ENCODE peak calls at places on chromosomes 13 and 19, in five cellular contexts. O, Y, U, F and S are unnamed samples.

GRCh38 chr19:49936549-49936948 is 7.2 kb upstream of the NUP62 start:
- DNase-seq in O (no peak), Y (no peak), U (no peak), F (no peak), S (no peak)

GRCh38 chr13:48429886-48430285 is 17.0 kb upstream of the LPAR6 start:
- DNase-seq in O (no peak), Y (no peak), U (no peak), F (no peak), S (no peak)

GRCh38 chr19:27974082-27974513 is 1238.9 kb downstream of the UQCRFS1 start:
- DNase-seq in O (peak), Y (no peak), U (no peak), F (peak), S (peak)

GRCh38 chr13:28161370-28161769 is 23.0 kb downstream of the PAN3 start:
- DNase-seq in O (no peak), Y (no peak), U (no peak), F (peak), S (peak)

GRCh38 chr13:91185294-91185863 is 162.1 kb upstream of the MIR17HG start:
- DNase-seq in O (no peak), Y (no peak), U (no peak), F (no peak), S (no peak)

GRCh38 chr19:17673937-17674799 is 14.0 kb downstream of the UNC13A start:
- DNase-seq in O (no peak), Y (no peak), U (no peak), F (no peak), S (no peak)

GRCh38 chr19:1923319-1923718 is 17.7 kb upstream of the CSNK1G2 start:
- DNase-seq in O (no peak), Y (no peak), U (no peak), F (no peak), S (no peak)

GRCh38 chr13:98103531-98103930 is 39.4 kb upstream of the FARP1 start:
- DNase-seq in O (no peak), Y (no peak), U (no peak), F (no peak), S (no peak)

GRCh38 chr13:29845440-29846056 is 4.9 kb downstream of the UBL3 start:
- DNase-seq in O (no peak), Y (no peak), U (no peak), F (no peak), S (no peak)

DNA sequence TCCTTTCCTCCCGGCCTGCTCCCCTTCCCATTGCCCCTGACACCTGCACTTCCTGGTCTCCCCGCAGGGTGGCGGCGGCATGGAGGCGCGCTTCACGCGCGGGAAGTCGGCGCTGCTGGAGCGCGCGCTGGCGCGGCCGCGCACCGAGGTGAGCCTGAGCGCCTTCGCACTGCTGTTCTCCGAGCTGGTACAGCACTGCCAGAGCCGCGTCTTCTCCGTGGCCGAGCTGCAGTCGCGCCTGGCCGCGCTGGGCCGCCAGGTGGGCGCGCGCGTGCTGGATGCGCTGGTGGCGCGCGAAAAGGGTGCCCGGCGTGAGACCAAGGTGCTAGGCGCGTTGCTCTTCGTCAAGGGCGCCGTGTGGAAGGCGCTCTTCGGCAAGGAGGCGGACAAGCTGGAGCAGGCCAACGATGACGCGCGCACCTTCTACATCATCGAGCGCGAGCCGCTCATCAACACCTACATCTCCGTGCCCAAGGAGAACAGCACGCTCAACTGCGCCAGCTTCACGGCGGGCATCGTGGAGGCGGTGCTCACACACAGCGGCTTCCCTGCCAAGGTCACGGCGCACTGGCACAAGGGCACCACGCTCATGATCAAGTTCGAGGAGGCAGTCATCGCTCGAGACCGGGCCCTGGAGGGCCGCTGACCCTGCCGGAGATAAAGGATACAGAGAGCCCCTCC is 1.7 kb downstream of the TRAPPC5 start:
- DNase-seq in O (no peak), Y (no peak), U (no peak), F (no peak), S (no peak)
- H3K27ac ChIP-seq in O (peak), Y (peak), U (no peak), F (no peak), S (no peak)

GRCh38 chr19:16254851-16255408 is 57.2 kb downstream of the AP1M1 start:
- DNase-seq in O (no peak), Y (no peak), U (no peak), F (no peak), S (no peak)

GRCh38 chr19:16248380-16249023 is 50.8 kb downstream of the AP1M1 start:
- DNase-seq in O (no peak), Y (no peak), U (peak), F (no peak), S (no peak)

GRCh38 chr19:16249826-16250434 is 52.2 kb downstream of the AP1M1 start:
- DNase-seq in O (no peak), Y (no peak), U (peak), F (no peak), S (no peak)

GRCh38 chr19:16257509-16258002 is 59.8 kb downstream of the AP1M1 start:
- DNase-seq in O (no peak), Y (no peak), U (peak), F (no peak), S (no peak)

DNA sequence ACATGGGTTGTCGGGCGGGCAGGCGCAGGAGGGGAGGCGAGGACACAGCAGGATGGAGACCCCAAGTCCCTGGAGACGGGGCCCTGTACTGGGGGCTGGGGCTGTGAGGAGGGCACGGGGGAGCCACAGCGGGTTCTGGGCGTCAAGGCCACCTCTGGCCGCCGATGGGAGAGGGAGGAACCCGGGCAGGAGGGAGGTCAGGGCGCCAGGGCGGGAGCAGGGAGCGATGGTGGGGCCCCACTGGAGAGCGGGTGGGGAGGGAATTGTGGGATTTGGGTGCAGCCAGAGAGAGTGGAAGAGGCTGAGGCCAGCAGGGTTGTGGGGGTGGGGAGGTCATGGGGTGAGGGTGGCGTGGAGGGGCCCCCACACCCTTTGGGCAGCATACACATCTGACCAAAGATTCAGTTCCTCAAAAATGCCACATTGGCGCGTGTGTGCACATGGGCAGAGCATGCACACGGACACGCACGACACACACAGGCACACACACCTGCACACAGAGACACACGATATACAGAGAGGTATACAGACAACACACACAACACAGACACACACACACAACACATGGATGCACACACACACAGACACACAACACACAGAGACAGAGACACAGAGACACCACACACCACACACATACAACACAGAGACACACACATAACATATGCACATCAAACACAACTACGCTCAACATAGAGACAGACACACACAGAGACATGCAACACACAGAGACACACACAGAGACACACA is 54.9 kb downstream of the AP1M1 start:
- DNase-seq in O (no peak), Y (no peak), U (peak), F (peak), S (no peak)
- H3K27ac ChIP-seq in O (no peak), Y (no peak), U (no peak), F (no peak), S (no peak)

GRCh38 chr19:7982651-7983099 is 22.8 kb downstream of the ELAVL1 start:
- DNase-seq in O (no peak), Y (no peak), U (peak), F (no peak), S (no peak)
- H3K27ac ChIP-seq in O (no peak), Y (peak), U (peak), F (no peak), S (no peak)

GRCh38 chr13:33353210-33353609 is 67.7 kb upstream of the STARD13 start:
- DNase-seq in O (no peak), Y (no peak), U (peak), F (peak), S (no peak)

GRCh38 chr13:33351324-33351723 is 65.8 kb upstream of the STARD13 start:
- DNase-seq in O (no peak), Y (no peak), U (no peak), F (peak), S (no peak)

GRCh38 chr13:33352023-33352422 is 66.5 kb upstream of the STARD13 start:
- DNase-seq in O (no peak), Y (no peak), U (no peak), F (no peak), S (peak)

GRCh38 chr13:33353646-33354045 is 68.1 kb upstream of the STARD13 start:
- DNase-seq in O (no peak), Y (no peak), U (no peak), F (no peak), S (no peak)

DNA sequence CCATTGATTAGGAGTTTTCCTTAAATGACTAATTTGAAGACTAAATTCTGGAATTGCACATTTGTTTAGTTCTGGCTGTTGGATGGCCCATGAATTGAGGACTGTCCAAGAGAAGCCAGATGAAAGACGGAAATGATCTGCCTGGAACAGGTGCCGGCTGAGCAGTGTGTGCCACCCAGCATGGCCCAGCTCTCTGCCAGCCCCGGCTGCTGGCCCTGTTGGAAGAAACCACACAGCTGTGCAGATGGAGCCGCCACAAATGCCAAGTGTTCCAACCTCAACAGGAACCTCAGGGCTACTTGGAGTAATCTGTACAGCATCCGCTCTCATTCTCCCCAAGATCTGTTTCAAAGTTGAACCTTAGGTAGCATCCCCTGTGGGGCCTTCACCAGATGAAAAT is 67.0 kb upstream of the STARD13 start:
- DNase-seq in O (no peak), Y (no peak), U (no peak), F (no peak), S (no peak)
- H3K27ac ChIP-seq in O (no peak), Y (peak), U (peak), F (peak), S (no peak)

GRCh38 chr19:3179739-3180293 is 1.2 kb downstream of the S1PR4 start:
- DNase-seq in O (no peak), Y (no peak), U (no peak), F (no peak), S (no peak)
- H3K27ac ChIP-seq in O (no peak), Y (peak), U (no peak), F (peak), S (no peak)

DNA sequence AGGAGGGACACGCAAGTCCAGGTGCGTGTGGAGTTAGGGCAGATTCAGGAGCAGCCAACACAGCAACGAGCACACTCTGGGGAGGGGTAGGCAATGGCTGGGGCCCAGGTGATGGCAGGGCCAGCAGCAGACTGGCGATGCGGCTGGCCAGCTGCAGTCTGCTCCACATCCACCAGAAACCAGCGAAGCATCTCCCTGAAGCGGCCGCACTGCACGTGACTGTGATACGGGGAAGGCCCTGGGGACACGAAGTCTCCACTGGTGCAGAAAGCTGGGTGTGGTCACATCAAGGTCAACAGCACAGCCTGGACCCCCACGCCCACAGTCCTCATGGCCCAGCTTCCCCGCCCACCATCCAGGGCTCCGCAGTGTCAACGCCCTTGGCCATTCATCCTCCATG is 21.3 kb upstream of the EPHX3 start:
- DNase-seq in O (no peak), Y (no peak), U (no peak), F (no peak), S (no peak)
- H3K27ac ChIP-seq in O (no peak), Y (peak), U (peak), F (no peak), S (no peak)